ENCODE peak calls at places on chromosomes 3 and 15, in nine cellular contexts. Y is NCI-H748 treated with DMSO at 0.1 percent for 48 hours, H is Peyer's patch, N is HT1080, B is AG09319, V is posterior vena cava, T is adipocyte, F is T follicular helper cell, A is NT2/D1. P is an unnamed sample.

GRCh38 chr15:30991301-30992072 is at the start of gene MTMR10:
- DNase-seq in Y (no peak), V (peak), N (peak), H (peak), T (peak), A (peak), B (peak), F (peak), P (peak)

GRCh38 chr3:195761031-195761430 is 40.3 kb downstream of the MUC20 start:
- DNase-seq in V (peak), Y (no peak), A (no peak), H (no peak), T (no peak), N (no peak), B (no peak), F (no peak), P (no peak)

GRCh38 chr15:44034334-44034733 is 160.7 kb downstream of the FRMD5 start:
- DNase-seq in F (no peak), T (peak), N (no peak), V (no peak), B (no peak), H (no peak), Y (no peak), A (no peak), P (peak)

GRCh38 chr3:182484184-182484583 is 309.1 kb upstream of the ATP11B start:
- DNase-seq in N (no peak), V (no peak), H (no peak), T (no peak), A (no peak), Y (no peak), F (no peak), B (no peak), P (no peak)

GRCh38 chr3:149879872-149880271 is 66.9 kb downstream of the RNF13 start:
- DNase-seq in H (peak), N (peak), Y (peak), T (peak), V (peak), A (peak), B (peak), F (no peak), P (peak)

GRCh38 chr15:74402337-74402839 is 31.4 kb downstream of the SEMA7A start:
- DNase-seq in H (no peak), V (no peak), F (no peak), T (no peak), A (no peak), N (no peak), Y (no peak), B (no peak), P (no peak)

GRCh38 chr15:58738051-58738707 is 11.3 kb downstream of the ADAM10 start:
- DNase-seq in A (no peak), F (no peak), B (no peak), H (no peak), V (no peak), N (peak), T (peak), Y (no peak), P (peak)

GRCh38 chr15:68909601-68910000 is 20.7 kb upstream of the SPESP1 start:
- DNase-seq in N (no peak), H (no peak), A (no peak), F (no peak), B (no peak), Y (no peak), T (no peak), V (no peak), P (no peak)

GRCh38 chr3:182936239-182936946 is 43.9 kb downstream of the DCUN1D1 start:
- DNase-seq in F (no peak), Y (no peak), N (no peak), V (no peak), A (no peak), T (no peak), B (no peak), H (no peak), P (no peak)

GRCh38 chr3:156865732-156866131 is 39.6 kb downstream of the LEKR1 start:
- DNase-seq in V (no peak), T (peak), N (peak), A (no peak), H (no peak), B (no peak), Y (no peak), F (no peak), P (peak)

GRCh38 chr15:83018477-83018876 is 7.0 kb upstream of the C15orf40 start:
- DNase-seq in B (no peak), V (no peak), T (no peak), H (no peak), F (no peak), A (no peak), N (no peak), Y (no peak), P (no peak)

GRCh38 chr3:42732196-42732828 is 29.7 kb upstream of the HHATL start:
- DNase-seq in Y (no peak), N (no peak), B (no peak), V (no peak), T (no peak), H (peak), F (no peak), A (no peak), P (no peak)

GRCh38 chr3:145094355-145094941 is 1066.5 kb downstream of the PLOD2 start:
- DNase-seq in A (no peak), H (no peak), F (no peak), N (peak), V (no peak), T (peak), Y (no peak), B (no peak), P (peak)

GRCh38 chr3:172622916-172623700 is 87.8 kb downstream of the NCEH1 start:
- DNase-seq in T (peak), H (peak), B (no peak), Y (peak), N (peak), A (no peak), V (no peak), F (peak), P (peak)

GRCh38 chr15:35618260-35619188 is 72.6 kb upstream of the DPH6 start:
- DNase-seq in B (no peak), A (no peak), T (peak), V (no peak), N (no peak), Y (no peak), F (no peak), H (no peak), P (peak)

GRCh38 chr15:90178468-90179435 is 22.4 kb upstream of the SEMA4B start:
- DNase-seq in V (no peak), B (no peak), T (no peak), F (no peak), N (no peak), Y (no peak), A (no peak), H (no peak), P (no peak)

GRCh38 chr3:172911142-172911541 is 160.6 kb downstream of the ECT2 start:
- DNase-seq in B (no peak), A (no peak), Y (no peak), T (no peak), H (no peak), N (no peak), V (no peak), F (no peak), P (no peak)

P was measured in iris pigment epithelial cell.